ENCODE peak calls at places on chromosome 17, in ten cellular contexts. One of them, this sample, is unnamed.

GRCh38 chr17:41407226-41407625 is 9.8 kb upstream of the KRT31 start:
- DNase-seq in stimulated activated CD8-positive, alpha-beta memory T cell treated with anti-CD3 and anti-CD28 coated beads, Interleukin-4, amount 100 ng/mL, for 24 hours: no peak
- DNase-seq in heart right ventricle: no peak
- DNase-seq in CD8-positive, alpha-beta memory T cell: no peak
- DNase-seq in upper lobe of right lung: no peak
- DNase-seq in activated naive CD4-positive, alpha-beta T cell: no peak
- DNase-seq in central memory CD8-positive, alpha-beta T cell: no peak
- DNase-seq in posterior vena cava: no peak
- DNase-seq in activated naive CD8-positive, alpha-beta T cell treated with anti-CD3 and anti-CD28 coated beads for 36 hours: no peak
- DNase-seq in occipital lobe: no peak
- DNase-seq in this sample: no peak

GRCh38 chr17:45016823-45017222 is 34.6 kb downstream of the DCAKD start:
- DNase-seq in stimulated activated CD8-positive, alpha-beta memory T cell treated with anti-CD3 and anti-CD28 coated beads, Interleukin-4, amount 100 ng/mL, for 24 hours: no peak
- DNase-seq in heart right ventricle: no peak
- DNase-seq in CD8-positive, alpha-beta memory T cell: no peak
- DNase-seq in upper lobe of right lung: no peak
- DNase-seq in activated naive CD4-positive, alpha-beta T cell: no peak
- DNase-seq in central memory CD8-positive, alpha-beta T cell: no peak
- DNase-seq in posterior vena cava: no peak
- DNase-seq in activated naive CD8-positive, alpha-beta T cell treated with anti-CD3 and anti-CD28 coated beads for 36 hours: no peak
- DNase-seq in occipital lobe: no peak
- DNase-seq in this sample: no peak

GRCh38 chr17:72502940-72503341 is 382.1 kb downstream of the SOX9 start:
- DNase-seq in stimulated activated CD8-positive, alpha-beta memory T cell treated with anti-CD3 and anti-CD28 coated beads, Interleukin-4, amount 100 ng/mL, for 24 hours: no peak
- DNase-seq in heart right ventricle: no peak
- DNase-seq in CD8-positive, alpha-beta memory T cell: no peak
- DNase-seq in upper lobe of right lung: no peak
- DNase-seq in activated naive CD4-positive, alpha-beta T cell: no peak
- DNase-seq in central memory CD8-positive, alpha-beta T cell: no peak
- DNase-seq in posterior vena cava: no peak
- DNase-seq in activated naive CD8-positive, alpha-beta T cell treated with anti-CD3 and anti-CD28 coated beads for 36 hours: no peak
- DNase-seq in occipital lobe: no peak
- DNase-seq in this sample: no peak

GRCh38 chr17:62597920-62598319 is 29.6 kb upstream of the MRC2 start:
- DNase-seq in stimulated activated CD8-positive, alpha-beta memory T cell treated with anti-CD3 and anti-CD28 coated beads, Interleukin-4, amount 100 ng/mL, for 24 hours: no peak
- DNase-seq in heart right ventricle: no peak
- DNase-seq in CD8-positive, alpha-beta memory T cell: no peak
- DNase-seq in upper lobe of right lung: no peak
- DNase-seq in activated naive CD4-positive, alpha-beta T cell: no peak
- DNase-seq in central memory CD8-positive, alpha-beta T cell: no peak
- DNase-seq in posterior vena cava: no peak
- DNase-seq in activated naive CD8-positive, alpha-beta T cell treated with anti-CD3 and anti-CD28 coated beads for 36 hours: no peak
- DNase-seq in occipital lobe: no peak
- DNase-seq in this sample: no peak

GRCh38 chr17:40113110-40113960 is 8.4 kb upstream of the MSL1 start:
- DNase-seq in stimulated activated CD8-positive, alpha-beta memory T cell treated with anti-CD3 and anti-CD28 coated beads, Interleukin-4, amount 100 ng/mL, for 24 hours: peak
- DNase-seq in heart right ventricle: peak
- DNase-seq in CD8-positive, alpha-beta memory T cell: peak
- DNase-seq in upper lobe of right lung: peak
- DNase-seq in activated naive CD4-positive, alpha-beta T cell: peak
- DNase-seq in central memory CD8-positive, alpha-beta T cell: peak
- DNase-seq in posterior vena cava: peak
- DNase-seq in activated naive CD8-positive, alpha-beta T cell treated with anti-CD3 and anti-CD28 coated beads for 36 hours: peak
- DNase-seq in occipital lobe: peak
- DNase-seq in this sample: peak

GRCh38 chr17:1766382-1767135 is 4.7 kb downstream of the SERPINF1 start:
- DNase-seq in stimulated activated CD8-positive, alpha-beta memory T cell treated with anti-CD3 and anti-CD28 coated beads, Interleukin-4, amount 100 ng/mL, for 24 hours: no peak
- DNase-seq in heart right ventricle: peak
- DNase-seq in CD8-positive, alpha-beta memory T cell: no peak
- DNase-seq in upper lobe of right lung: no peak
- DNase-seq in activated naive CD4-positive, alpha-beta T cell: no peak
- DNase-seq in central memory CD8-positive, alpha-beta T cell: no peak
- DNase-seq in posterior vena cava: no peak
- DNase-seq in activated naive CD8-positive, alpha-beta T cell treated with anti-CD3 and anti-CD28 coated beads for 36 hours: no peak
- DNase-seq in occipital lobe: no peak
- DNase-seq in this sample: no peak

GRCh38 chr17:79160980-79161621 is 86.5 kb downstream of the ENGASE start:
- DNase-seq in stimulated activated CD8-positive, alpha-beta memory T cell treated with anti-CD3 and anti-CD28 coated beads, Interleukin-4, amount 100 ng/mL, for 24 hours: no peak
- DNase-seq in heart right ventricle: no peak
- DNase-seq in CD8-positive, alpha-beta memory T cell: no peak
- DNase-seq in upper lobe of right lung: no peak
- DNase-seq in activated naive CD4-positive, alpha-beta T cell: no peak
- DNase-seq in central memory CD8-positive, alpha-beta T cell: no peak
- DNase-seq in posterior vena cava: no peak
- DNase-seq in activated naive CD8-positive, alpha-beta T cell treated with anti-CD3 and anti-CD28 coated beads for 36 hours: peak
- DNase-seq in occipital lobe: no peak
- DNase-seq in this sample: no peak

GRCh38 chr17:75590314-75590761 is 2.7 kb downstream of the MYO15B start:
- DNase-seq in stimulated activated CD8-positive, alpha-beta memory T cell treated with anti-CD3 and anti-CD28 coated beads, Interleukin-4, amount 100 ng/mL, for 24 hours: no peak
- DNase-seq in heart right ventricle: no peak
- DNase-seq in CD8-positive, alpha-beta memory T cell: no peak
- DNase-seq in upper lobe of right lung: no peak
- DNase-seq in activated naive CD4-positive, alpha-beta T cell: no peak
- DNase-seq in central memory CD8-positive, alpha-beta T cell: no peak
- DNase-seq in posterior vena cava: no peak
- DNase-seq in activated naive CD8-positive, alpha-beta T cell treated with anti-CD3 and anti-CD28 coated beads for 36 hours: no peak
- DNase-seq in occipital lobe: no peak
- DNase-seq in this sample: no peak

GRCh38 chr17:4605826-4606225 is 21.5 kb downstream of the SMTNL2 start:
- DNase-seq in stimulated activated CD8-positive, alpha-beta memory T cell treated with anti-CD3 and anti-CD28 coated beads, Interleukin-4, amount 100 ng/mL, for 24 hours: no peak
- DNase-seq in heart right ventricle: peak
- DNase-seq in CD8-positive, alpha-beta memory T cell: no peak
- DNase-seq in upper lobe of right lung: no peak
- DNase-seq in activated naive CD4-positive, alpha-beta T cell: no peak
- DNase-seq in central memory CD8-positive, alpha-beta T cell: no peak
- DNase-seq in posterior vena cava: no peak
- DNase-seq in activated naive CD8-positive, alpha-beta T cell treated with anti-CD3 and anti-CD28 coated beads for 36 hours: no peak
- DNase-seq in occipital lobe: no peak
- DNase-seq in this sample: peak

GRCh38 chr17:57976594-57976993 is 11.5 kb downstream of the VEZF1 start:
- DNase-seq in stimulated activated CD8-positive, alpha-beta memory T cell treated with anti-CD3 and anti-CD28 coated beads, Interleukin-4, amount 100 ng/mL, for 24 hours: no peak
- DNase-seq in heart right ventricle: no peak
- DNase-seq in CD8-positive, alpha-beta memory T cell: no peak
- DNase-seq in upper lobe of right lung: no peak
- DNase-seq in activated naive CD4-positive, alpha-beta T cell: no peak
- DNase-seq in central memory CD8-positive, alpha-beta T cell: no peak
- DNase-seq in posterior vena cava: no peak
- DNase-seq in activated naive CD8-positive, alpha-beta T cell treated with anti-CD3 and anti-CD28 coated beads for 36 hours: no peak
- DNase-seq in occipital lobe: no peak
- DNase-seq in this sample: no peak

GRCh38 chr17:61000911-61001310 is 323.3 kb downstream of the BCAS3 start:
- DNase-seq in stimulated activated CD8-positive, alpha-beta memory T cell treated with anti-CD3 and anti-CD28 coated beads, Interleukin-4, amount 100 ng/mL, for 24 hours: no peak
- DNase-seq in heart right ventricle: no peak
- DNase-seq in CD8-positive, alpha-beta memory T cell: no peak
- DNase-seq in upper lobe of right lung: no peak
- DNase-seq in activated naive CD4-positive, alpha-beta T cell: no peak
- DNase-seq in central memory CD8-positive, alpha-beta T cell: no peak
- DNase-seq in posterior vena cava: no peak
- DNase-seq in activated naive CD8-positive, alpha-beta T cell treated with anti-CD3 and anti-CD28 coated beads for 36 hours: no peak
- DNase-seq in occipital lobe: no peak
- DNase-seq in this sample: no peak

GRCh38 chr17:39813631-39814030 is 50.5 kb downstream of the IKZF3 start:
- DNase-seq in stimulated activated CD8-positive, alpha-beta memory T cell treated with anti-CD3 and anti-CD28 coated beads, Interleukin-4, amount 100 ng/mL, for 24 hours: peak
- DNase-seq in heart right ventricle: no peak
- DNase-seq in CD8-positive, alpha-beta memory T cell: peak
- DNase-seq in upper lobe of right lung: no peak
- DNase-seq in activated naive CD4-positive, alpha-beta T cell: no peak
- DNase-seq in central memory CD8-positive, alpha-beta T cell: peak
- DNase-seq in posterior vena cava: no peak
- DNase-seq in activated naive CD8-positive, alpha-beta T cell treated with anti-CD3 and anti-CD28 coated beads for 36 hours: peak
- DNase-seq in occipital lobe: no peak
- DNase-seq in this sample: no peak

GRCh38 chr17:75731716-75732498 is 10.6 kb downstream of the ITGB4 start:
- DNase-seq in stimulated activated CD8-positive, alpha-beta memory T cell treated with anti-CD3 and anti-CD28 coated beads, Interleukin-4, amount 100 ng/mL, for 24 hours: no peak
- DNase-seq in heart right ventricle: no peak
- DNase-seq in CD8-positive, alpha-beta memory T cell: no peak
- DNase-seq in upper lobe of right lung: no peak
- DNase-seq in activated naive CD4-positive, alpha-beta T cell: no peak
- DNase-seq in central memory CD8-positive, alpha-beta T cell: no peak
- DNase-seq in posterior vena cava: no peak
- DNase-seq in activated naive CD8-positive, alpha-beta T cell treated with anti-CD3 and anti-CD28 coated beads for 36 hours: no peak
- DNase-seq in occipital lobe: no peak
- DNase-seq in this sample: no peak

GRCh38 chr17:78798695-78799559 is 16.9 kb upstream of the CYTH1 start:
- DNase-seq in stimulated activated CD8-positive, alpha-beta memory T cell treated with anti-CD3 and anti-CD28 coated beads, Interleukin-4, amount 100 ng/mL, for 24 hours: no peak
- DNase-seq in heart right ventricle: no peak
- DNase-seq in CD8-positive, alpha-beta memory T cell: no peak
- DNase-seq in upper lobe of right lung: no peak
- DNase-seq in activated naive CD4-positive, alpha-beta T cell: no peak
- DNase-seq in central memory CD8-positive, alpha-beta T cell: no peak
- DNase-seq in posterior vena cava: peak
- DNase-seq in activated naive CD8-positive, alpha-beta T cell treated with anti-CD3 and anti-CD28 coated beads for 36 hours: no peak
- DNase-seq in occipital lobe: no peak
- DNase-seq in this sample: no peak

GRCh38 chr17:45170976-45171337 is 9.3 kb downstream of the HEXIM2 start:
- DNase-seq in stimulated activated CD8-positive, alpha-beta memory T cell treated with anti-CD3 and anti-CD28 coated beads, Interleukin-4, amount 100 ng/mL, for 24 hours: no peak
- DNase-seq in heart right ventricle: peak
- DNase-seq in CD8-positive, alpha-beta memory T cell: no peak
- DNase-seq in upper lobe of right lung: peak
- DNase-seq in activated naive CD4-positive, alpha-beta T cell: no peak
- DNase-seq in central memory CD8-positive, alpha-beta T cell: no peak
- DNase-seq in posterior vena cava: peak
- DNase-seq in activated naive CD8-positive, alpha-beta T cell treated with anti-CD3 and anti-CD28 coated beads for 36 hours: no peak
- DNase-seq in occipital lobe: no peak
- DNase-seq in this sample: peak

GRCh38 chr17:82962163-82962720 is 117.2 kb upstream of the METRNL start:
- DNase-seq in stimulated activated CD8-positive, alpha-beta memory T cell treated with anti-CD3 and anti-CD28 coated beads, Interleukin-4, amount 100 ng/mL, for 24 hours: no peak
- DNase-seq in heart right ventricle: no peak
- DNase-seq in CD8-positive, alpha-beta memory T cell: no peak
- DNase-seq in upper lobe of right lung: no peak
- DNase-seq in activated naive CD4-positive, alpha-beta T cell: no peak
- DNase-seq in central memory CD8-positive, alpha-beta T cell: no peak
- DNase-seq in posterior vena cava: peak
- DNase-seq in activated naive CD8-positive, alpha-beta T cell treated with anti-CD3 and anti-CD28 coated beads for 36 hours: no peak
- DNase-seq in occipital lobe: no peak
- DNase-seq in this sample: no peak

GRCh38 chr17:59287887-59288286 is 43.6 kb upstream of the YPEL2 start:
- DNase-seq in stimulated activated CD8-positive, alpha-beta memory T cell treated with anti-CD3 and anti-CD28 coated beads, Interleukin-4, amount 100 ng/mL, for 24 hours: no peak
- DNase-seq in heart right ventricle: no peak
- DNase-seq in CD8-positive, alpha-beta memory T cell: no peak
- DNase-seq in upper lobe of right lung: no peak
- DNase-seq in activated naive CD4-positive, alpha-beta T cell: no peak
- DNase-seq in central memory CD8-positive, alpha-beta T cell: no peak
- DNase-seq in posterior vena cava: no peak
- DNase-seq in activated naive CD8-positive, alpha-beta T cell treated with anti-CD3 and anti-CD28 coated beads for 36 hours: no peak
- DNase-seq in occipital lobe: no peak
- DNase-seq in this sample: no peak

GRCh38 chr17:30340957-30341356 is 7.1 kb upstream of the TMIGD1 start:
- DNase-seq in stimulated activated CD8-positive, alpha-beta memory T cell treated with anti-CD3 and anti-CD28 coated beads, Interleukin-4, amount 100 ng/mL, for 24 hours: no peak
- DNase-seq in heart right ventricle: no peak
- DNase-seq in CD8-positive, alpha-beta memory T cell: no peak
- DNase-seq in upper lobe of right lung: no peak
- DNase-seq in activated naive CD4-positive, alpha-beta T cell: no peak
- DNase-seq in central memory CD8-positive, alpha-beta T cell: no peak
- DNase-seq in posterior vena cava: no peak
- DNase-seq in activated naive CD8-positive, alpha-beta T cell treated with anti-CD3 and anti-CD28 coated beads for 36 hours: no peak
- DNase-seq in occipital lobe: no peak
- DNase-seq in this sample: no peak

GRCh38 chr17:75909812-75910274 is 5.2 kb upstream of the MRPL38 start:
- DNase-seq in stimulated activated CD8-positive, alpha-beta memory T cell treated with anti-CD3 and anti-CD28 coated beads, Interleukin-4, amount 100 ng/mL, for 24 hours: no peak
- DNase-seq in heart right ventricle: no peak
- DNase-seq in CD8-positive, alpha-beta memory T cell: no peak
- DNase-seq in upper lobe of right lung: peak
- DNase-seq in activated naive CD4-positive, alpha-beta T cell: no peak
- DNase-seq in central memory CD8-positive, alpha-beta T cell: no peak
- DNase-seq in posterior vena cava: peak
- DNase-seq in activated naive CD8-positive, alpha-beta T cell treated with anti-CD3 and anti-CD28 coated beads for 36 hours: no peak
- DNase-seq in occipital lobe: no peak
- DNase-seq in this sample: no peak

GRCh38 chr17:48701864-48702532 is 20.3 kb downstream of the PRAC1 start:
- DNase-seq in stimulated activated CD8-positive, alpha-beta memory T cell treated with anti-CD3 and anti-CD28 coated beads, Interleukin-4, amount 100 ng/mL, for 24 hours: no peak
- DNase-seq in heart right ventricle: no peak
- DNase-seq in CD8-positive, alpha-beta memory T cell: no peak
- DNase-seq in upper lobe of right lung: no peak
- DNase-seq in activated naive CD4-positive, alpha-beta T cell: no peak
- DNase-seq in central memory CD8-positive, alpha-beta T cell: no peak
- DNase-seq in posterior vena cava: no peak
- DNase-seq in activated naive CD8-positive, alpha-beta T cell treated with anti-CD3 and anti-CD28 coated beads for 36 hours: no peak
- DNase-seq in occipital lobe: no peak
- DNase-seq in this sample: no peak

GRCh38 chr17:40430272-40431230 is 12.7 kb upstream of the IGFBP4 start:
- DNase-seq in stimulated activated CD8-positive, alpha-beta memory T cell treated with anti-CD3 and anti-CD28 coated beads, Interleukin-4, amount 100 ng/mL, for 24 hours: no peak
- DNase-seq in heart right ventricle: no peak
- DNase-seq in CD8-positive, alpha-beta memory T cell: no peak
- DNase-seq in upper lobe of right lung: peak
- DNase-seq in activated naive CD4-positive, alpha-beta T cell: no peak
- DNase-seq in central memory CD8-positive, alpha-beta T cell: no peak
- DNase-seq in posterior vena cava: peak
- DNase-seq in activated naive CD8-positive, alpha-beta T cell treated with anti-CD3 and anti-CD28 coated beads for 36 hours: no peak
- DNase-seq in occipital lobe: no peak
- DNase-seq in this sample: peak

GRCh38 chr17:76791053-76791980 is 53.4 kb downstream of the MFSD11 start:
- DNase-seq in stimulated activated CD8-positive, alpha-beta memory T cell treated with anti-CD3 and anti-CD28 coated beads, Interleukin-4, amount 100 ng/mL, for 24 hours: peak
- DNase-seq in heart right ventricle: peak
- DNase-seq in CD8-positive, alpha-beta memory T cell: peak
- DNase-seq in upper lobe of right lung: no peak
- DNase-seq in activated naive CD4-positive, alpha-beta T cell: no peak
- DNase-seq in central memory CD8-positive, alpha-beta T cell: peak
- DNase-seq in posterior vena cava: no peak
- DNase-seq in activated naive CD8-positive, alpha-beta T cell treated with anti-CD3 and anti-CD28 coated beads for 36 hours: peak
- DNase-seq in occipital lobe: no peak
- DNase-seq in this sample: no peak

GRCh38 chr17:63095879-63096278 is 129.8 kb downstream of the TANC2 start:
- DNase-seq in stimulated activated CD8-positive, alpha-beta memory T cell treated with anti-CD3 and anti-CD28 coated beads, Interleukin-4, amount 100 ng/mL, for 24 hours: no peak
- DNase-seq in heart right ventricle: no peak
- DNase-seq in CD8-positive, alpha-beta memory T cell: no peak
- DNase-seq in upper lobe of right lung: no peak
- DNase-seq in activated naive CD4-positive, alpha-beta T cell: no peak
- DNase-seq in central memory CD8-positive, alpha-beta T cell: no peak
- DNase-seq in posterior vena cava: no peak
- DNase-seq in activated naive CD8-positive, alpha-beta T cell treated with anti-CD3 and anti-CD28 coated beads for 36 hours: no peak
- DNase-seq in occipital lobe: no peak
- DNase-seq in this sample: no peak

GRCh38 chr17:60229189-60229802 is 79.5 kb downstream of the CA4 start:
- DNase-seq in stimulated activated CD8-positive, alpha-beta memory T cell treated with anti-CD3 and anti-CD28 coated beads, Interleukin-4, amount 100 ng/mL, for 24 hours: no peak
- DNase-seq in heart right ventricle: no peak
- DNase-seq in CD8-positive, alpha-beta memory T cell: no peak
- DNase-seq in upper lobe of right lung: no peak
- DNase-seq in activated naive CD4-positive, alpha-beta T cell: no peak
- DNase-seq in central memory CD8-positive, alpha-beta T cell: no peak
- DNase-seq in posterior vena cava: no peak
- DNase-seq in activated naive CD8-positive, alpha-beta T cell treated with anti-CD3 and anti-CD28 coated beads for 36 hours: no peak
- DNase-seq in occipital lobe: no peak
- DNase-seq in this sample: no peak

GRCh38 chr17:79132271-79133064 is 57.8 kb downstream of the ENGASE start:
- DNase-seq in stimulated activated CD8-positive, alpha-beta memory T cell treated with anti-CD3 and anti-CD28 coated beads, Interleukin-4, amount 100 ng/mL, for 24 hours: no peak
- DNase-seq in heart right ventricle: no peak
- DNase-seq in CD8-positive, alpha-beta memory T cell: no peak
- DNase-seq in upper lobe of right lung: no peak
- DNase-seq in activated naive CD4-positive, alpha-beta T cell: no peak
- DNase-seq in central memory CD8-positive, alpha-beta T cell: no peak
- DNase-seq in posterior vena cava: no peak
- DNase-seq in activated naive CD8-positive, alpha-beta T cell treated with anti-CD3 and anti-CD28 coated beads for 36 hours: no peak
- DNase-seq in occipital lobe: no peak
- DNase-seq in this sample: no peak

GRCh38 chr17:76074390-76075363 is at the start of gene GALR2:
- DNase-seq in stimulated activated CD8-positive, alpha-beta memory T cell treated with anti-CD3 and anti-CD28 coated beads, Interleukin-4, amount 100 ng/mL, for 24 hours: no peak
- DNase-seq in heart right ventricle: no peak
- DNase-seq in CD8-positive, alpha-beta memory T cell: no peak
- DNase-seq in upper lobe of right lung: peak
- DNase-seq in activated naive CD4-positive, alpha-beta T cell: no peak
- DNase-seq in central memory CD8-positive, alpha-beta T cell: no peak
- DNase-seq in posterior vena cava: no peak
- DNase-seq in activated naive CD8-positive, alpha-beta T cell treated with anti-CD3 and anti-CD28 coated beads for 36 hours: no peak
- DNase-seq in occipital lobe: no peak
- DNase-seq in this sample: no peak

GRCh38 chr17:6413073-6413472 is 21.8 kb downstream of the AIPL1 start:
- DNase-seq in stimulated activated CD8-positive, alpha-beta memory T cell treated with anti-CD3 and anti-CD28 coated beads, Interleukin-4, amount 100 ng/mL, for 24 hours: no peak
- DNase-seq in heart right ventricle: no peak
- DNase-seq in CD8-positive, alpha-beta memory T cell: no peak
- DNase-seq in upper lobe of right lung: no peak
- DNase-seq in activated naive CD4-positive, alpha-beta T cell: no peak
- DNase-seq in central memory CD8-positive, alpha-beta T cell: no peak
- DNase-seq in posterior vena cava: no peak
- DNase-seq in activated naive CD8-positive, alpha-beta T cell treated with anti-CD3 and anti-CD28 coated beads for 36 hours: no peak
- DNase-seq in occipital lobe: no peak
- DNase-seq in this sample: no peak

GRCh38 chr17:82495844-82496528 is 23.5 kb upstream of the FOXK2 start:
- DNase-seq in stimulated activated CD8-positive, alpha-beta memory T cell treated with anti-CD3 and anti-CD28 coated beads, Interleukin-4, amount 100 ng/mL, for 24 hours: no peak
- DNase-seq in heart right ventricle: no peak
- DNase-seq in CD8-positive, alpha-beta memory T cell: no peak
- DNase-seq in upper lobe of right lung: no peak
- DNase-seq in activated naive CD4-positive, alpha-beta T cell: no peak
- DNase-seq in central memory CD8-positive, alpha-beta T cell: no peak
- DNase-seq in posterior vena cava: no peak
- DNase-seq in activated naive CD8-positive, alpha-beta T cell treated with anti-CD3 and anti-CD28 coated beads for 36 hours: no peak
- DNase-seq in occipital lobe: no peak
- DNase-seq in this sample: no peak